ENCODE peak calls at places on chromosomes 7 and 10, in four cellular contexts. N is brain microvascular endothelial cell, M is transverse colon, D is A673. Z is an unnamed sample.

GRCh38 chr10:31871266-31871887 is 57.3 kb downstream of the ARHGAP12 start:
- DNase-seq in D (no peak), M (no peak), N (no peak), Z (no peak)

GRCh38 chr10:44056947-44057811 is 327.7 kb downstream of the CXCL12 start:
- DNase-seq in D (no peak), N (no peak), M (no peak), Z (no peak)

GRCh38 chr7:93226310-93226709 is at the start of gene HEPACAM2:
- DNase-seq in M (no peak), D (no peak), N (no peak), Z (no peak)

GRCh38 chr10:48363617-48364355 is 57.3 kb downstream of the MAPK8 start:
- DNase-seq in N (peak), D (peak), M (peak), Z (peak)

GRCh38 chr10:94183666-94184264 is 179.0 kb downstream of the NOC3L start:
- DNase-seq in N (peak), D (peak), M (no peak), Z (peak)

GRCh38 chr10:29576681-29577080 is 58.1 kb downstream of the SVIL start:
- DNase-seq in N (peak), D (no peak), M (no peak), Z (peak)

GRCh38 chr7:4602905-4603842 is 78.9 kb upstream of the FOXK1 start:
- DNase-seq in D (no peak), N (no peak), M (no peak), Z (no peak)

GRCh38 chr7:22561895-22562593 is 62.1 kb upstream of the STEAP1B start:
- DNase-seq in M (no peak), N (peak), D (no peak), Z (peak)

GRCh38 chr10:46520941-46521340 is 35.5 kb downstream of the GPRIN2 start:
- DNase-seq in N (no peak), M (peak), D (no peak), Z (peak)

GRCh38 chr7:149850007-149850594 is 11.9 kb downstream of the ZNF862 start:
- DNase-seq in M (no peak), D (no peak), N (no peak), Z (peak)

GRCh38 chr10:102408728-102409603 is 9.6 kb downstream of the PSD start:
- DNase-seq in D (peak), M (peak), N (peak), Z (peak)

GRCh38 chr7:107446988-107447387 is 22.9 kb upstream of the GPR22 start:
- DNase-seq in D (no peak), M (no peak), N (peak), Z (peak)

GRCh38 chr10:77267703-77268630 is 369.6 kb downstream of the KCNMA1 start:
- DNase-seq in M (no peak), N (peak), D (no peak), Z (no peak)

GRCh38 chr10:59892697-59893096 is 13.7 kb downstream of the CCDC6 start:
- DNase-seq in N (no peak), M (no peak), D (no peak), Z (no peak)

GRCh38 chr7:28980504-28981281 is 22.6 kb upstream of the TRIL start:
- DNase-seq in N (no peak), D (peak), M (no peak), Z (no peak)

GRCh38 chr7:126659124-126659523 is 593.6 kb downstream of the GRM8 start:
- DNase-seq in N (no peak), M (no peak), D (no peak), Z (no peak)

GRCh38 chr10:30386801-30387588 is 37.9 kb upstream of the MTPAP start:
- DNase-seq in D (no peak), N (no peak), M (no peak), Z (peak)

GRCh38 chr7:21869785-21870402 is 75.8 kb downstream of the CDCA7L start:
- DNase-seq in M (no peak), N (peak), D (no peak), Z (peak)

GRCh38 chr7:134421998-134422397 is 36.9 kb downstream of the AKR1B1 start:
- DNase-seq in M (no peak), D (no peak), N (no peak), Z (no peak)

GRCh38 chr10:75121322-75121721 is 9.9 kb downstream of the SAMD8 start:
- DNase-seq in N (no peak), D (no peak), M (no peak), Z (no peak)

GRCh38 chr10:25076501-25077197 is 60.2 kb downstream of the THNSL1 start:
- DNase-seq in N (no peak), D (no peak), M (no peak), Z (peak)

GRCh38 chr7:139709460-139709859 is 68.3 kb downstream of the HIPK2 start:
- DNase-seq in D (no peak), N (no peak), M (peak), Z (peak)

GRCh38 chr7:24833548-24833947 is 76.3 kb upstream of the GSDME start:
- DNase-seq in N (no peak), D (no peak), M (no peak), Z (no peak)

GRCh38 chr10:42836771-42837468 is 54.3 kb downstream of the BMS1 start:
- DNase-seq in D (peak), N (peak), M (peak), Z (peak)

GRCh38 chr7:112537822-112538221 is 57.0 kb downstream of the LSMEM1 start:
- DNase-seq in M (no peak), N (no peak), D (no peak), Z (peak)

GRCh38 chr10:63414481-63415260 is 51.1 kb downstream of the JMJD1C start:
- DNase-seq in D (peak), M (no peak), N (no peak), Z (peak)

GRCh38 chr10:123536176-123536845 is 129.8 kb upstream of the GPR26 start:
- DNase-seq in D (no peak), N (no peak), M (no peak), Z (no peak)

GRCh38 chr10:94131885-94132284 is 138.2 kb downstream of the PLCE1 start:
- DNase-seq in M (no peak), D (peak), N (no peak), Z (peak)

GRCh38 chr10:130250127-130250526 is 113.9 kb downstream of the GLRX3 start:
- DNase-seq in D (no peak), M (no peak), N (no peak), Z (no peak)

GRCh38 chr7:24854866-24855265 is 97.6 kb upstream of the GSDME start:
- DNase-seq in N (no peak), M (no peak), D (no peak), Z (peak)

GRCh38 chr7:74598558-74598957 is 59.0 kb upstream of the GTF2I start:
- DNase-seq in M (no peak), N (peak), D (no peak), Z (peak)

GRCh38 chr10:9097206-9097990 is 1042.9 kb downstream of the GATA3 start:
- DNase-seq in M (no peak), N (no peak), D (no peak), Z (peak)

GRCh38 chr10:68096913-68097509 is 12.3 kb upstream of the MYPN start:
- DNase-seq in M (peak), D (peak), N (peak), Z (peak)
- H3K4me3 ChIP-seq in M (no peak), D (no peak), N (no peak), Z (no peak)

GRCh38 chr10:74039561-74040145 is 41.7 kb downstream of the VCL start:
- DNase-seq in N (no peak), D (peak), M (peak), Z (peak)

GRCh38 chr10:74035324-74035723 is 37.4 kb downstream of the VCL start:
- DNase-seq in D (peak), N (no peak), M (no peak), Z (peak)

GRCh38 chr10:74033724-74034123 is 35.8 kb downstream of the VCL start:
- DNase-seq in N (no peak), D (no peak), M (no peak), Z (no peak)

GRCh38 chr10:74034301-74034700 is 36.4 kb downstream of the VCL start:
- DNase-seq in D (no peak), N (no peak), M (no peak), Z (no peak)

GRCh38 chr10:74036474-74036873 is 38.6 kb downstream of the VCL start:
- DNase-seq in N (no peak), M (no peak), D (no peak), Z (no peak)
- H3K27ac ChIP-seq in N (no peak), M (no peak), D (no peak), Z (no peak)

GRCh38 chr7:20314216-20314615 is 16.5 kb upstream of the ITGB8 start:
- DNase-seq in D (no peak), M (no peak), N (no peak), Z (no peak)

GRCh38 chr7:20307901-20308300 is 22.8 kb upstream of the ITGB8 start:
- DNase-seq in M (no peak), N (no peak), D (no peak), Z (peak)

GRCh38 chr7:20311743-20312042 is 19.0 kb upstream of the ITGB8 start:
- DNase-seq in M (no peak), N (no peak), D (no peak), Z (no peak)

GRCh38 chr7:20312562-20312961 is 18.1 kb upstream of the ITGB8 start:
- DNase-seq in D (no peak), N (no peak), M (no peak), Z (no peak)

GRCh38 chr7:20310963-20311742 is 19.5 kb upstream of the ITGB8 start:
- DNase-seq in D (peak), M (no peak), N (peak), Z (peak)
- TF ChIP-seq CTCF in D (peak), M (peak), N (peak), Z (peak)

DNA sequence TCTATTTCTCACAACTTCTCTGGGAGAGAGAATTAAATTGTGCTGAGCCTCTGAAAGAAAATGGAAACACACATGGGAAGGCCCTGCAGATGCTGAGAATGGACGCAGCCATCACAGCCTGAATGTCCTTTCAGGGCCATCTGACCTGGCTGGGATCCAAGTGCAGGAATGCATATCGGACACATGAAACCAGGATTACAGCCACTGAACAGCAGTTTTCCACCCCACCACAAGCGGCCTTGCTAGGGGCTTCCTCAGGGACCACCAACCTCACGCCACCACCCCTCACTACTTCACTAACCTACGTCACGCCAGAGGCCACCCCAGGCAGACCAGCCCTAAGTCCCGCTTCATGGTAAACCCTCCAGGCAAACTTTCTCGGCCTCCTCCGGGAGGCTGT is 103.3 kb downstream of the DIP2C start:
- DNase-seq in D (no peak), M (no peak), N (no peak), Z (no peak)
- H3K4me3 ChIP-seq in D (no peak), M (no peak), N (no peak), Z (no peak)

DNA sequence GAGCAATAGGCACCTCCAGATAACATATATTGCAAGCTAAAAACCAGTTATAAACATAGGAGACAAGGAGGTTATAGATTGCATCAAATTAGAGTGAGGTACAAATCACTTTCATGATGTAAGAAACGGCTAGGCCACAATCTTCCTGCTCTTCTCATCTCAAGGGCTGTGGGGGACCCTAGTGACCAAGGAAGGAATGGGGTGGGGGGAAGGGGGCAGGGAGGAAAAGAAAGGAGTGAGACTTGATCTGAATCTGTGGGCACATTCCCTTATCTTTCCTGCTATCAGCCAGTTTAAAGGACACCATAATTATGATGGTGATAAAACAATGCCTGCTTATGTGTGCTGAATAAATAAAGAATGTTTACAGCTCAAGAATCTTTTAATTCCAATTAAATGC is 2.5 kb downstream of the SKIDA1 start:
- DNase-seq in M (no peak), D (peak), N (no peak), Z (no peak)
- H3K27ac ChIP-seq in M (peak), D (peak), N (no peak), Z (no peak)